ENCODE peak calls at places on chromosomes 2 and 18, in eight cellular contexts. N, U, X, W, F, S, T and L are unnamed samples.

GRCh38 chr2:30425326-30425725 is 21.7 kb upstream of the LCLAT1 start:
- DNase-seq in W (no peak), F (no peak), U (no peak), N (no peak), T (no peak), S (no peak), X (no peak), L (no peak)

GRCh38 chr2:42764901-42765300 is 966 bp upstream of the OXER1 start:
- DNase-seq in F (no peak), N (no peak), W (peak), T (no peak), U (no peak), X (no peak), S (no peak), L (no peak)

GRCh38 chr2:64937341-64938230 is 51.6 kb upstream of the SLC1A4 start:
- DNase-seq in U (peak), X (no peak), T (no peak), S (no peak), F (no peak), W (peak), N (no peak), L (no peak)

GRCh38 chr2:230895536-230896345 is 29.3 kb downstream of the GPR55 start:
- DNase-seq in S (no peak), F (no peak), N (no peak), T (peak), W (peak), U (peak), X (peak), L (no peak)

GRCh38 chr2:85174943-85175342 is 41.8 kb downstream of the TCF7L1 start:
- DNase-seq in W (no peak), S (no peak), T (no peak), U (no peak), N (no peak), X (no peak), F (no peak), L (no peak)

GRCh38 chr2:100978582-100979051 is 23.5 kb upstream of the RPL31 start:
- DNase-seq in W (peak), X (peak), U (peak), S (no peak), T (no peak), F (no peak), N (no peak), L (no peak)

GRCh38 chr2:196931555-196931954 is 5.0 kb upstream of the PGAP1 start:
- DNase-seq in N (no peak), U (no peak), F (no peak), T (no peak), S (no peak), W (no peak), X (no peak), L (no peak)

GRCh38 chr2:127508621-127509034 is 17.7 kb downstream of the IWS1 start:
- DNase-seq in X (peak), S (peak), T (peak), N (no peak), F (peak), W (peak), U (peak), L (peak)

GRCh38 chr2:109473006-109473380 is 140.8 kb downstream of the SEPTIN10 start:
- DNase-seq in T (no peak), U (no peak), X (no peak), W (no peak), F (no peak), S (no peak), N (no peak), L (peak)

GRCh38 chr2:79876430-79876829 is 363.6 kb downstream of the CTNNA2 start:
- DNase-seq in X (no peak), F (peak), U (no peak), T (no peak), N (no peak), W (no peak), S (peak), L (no peak)

GRCh38 chr2:122590524-122590923 is 835.1 kb downstream of the TSN start:
- DNase-seq in U (peak), W (no peak), S (no peak), T (no peak), F (no peak), X (no peak), N (no peak), L (no peak)

GRCh38 chr18:39455300-39455699 is 1889.7 kb upstream of the CELF4 start:
- DNase-seq in S (no peak), W (no peak), T (no peak), F (peak), U (no peak), N (no peak), X (no peak), L (peak)

GRCh38 chr18:10142056-10142455 is 228.2 kb downstream of the VAPA start:
- DNase-seq in X (no peak), F (no peak), T (no peak), W (no peak), U (no peak), N (no peak), S (no peak), L (no peak)

GRCh38 chr2:189096769-189097447 is 82.7 kb downstream of the COL5A2 start:
- DNase-seq in N (no peak), T (no peak), X (no peak), U (no peak), W (no peak), S (peak), F (peak), L (peak)

GRCh38 chr2:176652300-176653182 is 383.3 kb downstream of the MTX2 start:
- DNase-seq in W (peak), N (no peak), U (no peak), F (peak), T (peak), X (no peak), S (peak), L (no peak)

GRCh38 chr18:50638623-50639398 is 78.9 kb downstream of the MAPK4 start:
- DNase-seq in F (peak), S (no peak), W (no peak), N (no peak), U (no peak), T (no peak), X (no peak), L (no peak)

GRCh38 chr2:219228026-219228744 is 1.3 kb downstream of the ATG9A start:
- DNase-seq in S (no peak), T (no peak), F (no peak), W (no peak), N (no peak), X (no peak), U (no peak), L (no peak)

GRCh38 chr2:133777607-133778006 is 209.3 kb upstream of the NCKAP5 start:
- DNase-seq in S (no peak), W (no peak), N (no peak), T (no peak), X (no peak), U (no peak), F (no peak), L (peak)

GRCh38 chr2:43488737-43489136 is 107.1 kb downstream of the THADA start:
- DNase-seq in T (no peak), U (no peak), W (no peak), S (no peak), N (no peak), X (no peak), F (no peak), L (no peak)

GRCh38 chr2:241036397-241036963 is 38.1 kb downstream of the SNED1 start:
- DNase-seq in F (peak), X (peak), S (no peak), U (peak), T (peak), W (peak), N (peak), L (no peak)

GRCh38 chr2:108933691-108934117 is 55.3 kb downstream of the EDAR start:
- DNase-seq in U (peak), W (no peak), X (no peak), N (no peak), T (peak), S (no peak), F (peak), L (no peak)

GRCh38 chr2:226766352-226767055 is 33.1 kb downstream of the IRS1 start:
- DNase-seq in N (no peak), T (no peak), U (no peak), S (no peak), W (no peak), F (no peak), X (no peak), L (no peak)

GRCh38 chr2:63537306-63537705 is 51.0 kb downstream of the WDPCP start:
- DNase-seq in S (no peak), X (no peak), N (no peak), T (no peak), U (no peak), F (no peak), W (no peak), L (no peak)

GRCh38 chr2:203744091-203744490 is 37.7 kb downstream of the CD28 start:
- DNase-seq in X (no peak), N (no peak), W (no peak), U (no peak), S (no peak), F (no peak), T (no peak), L (no peak)

GRCh38 chr18:68024716-68025115 is 508.2 kb upstream of the DSEL start:
- DNase-seq in U (no peak), X (no peak), T (no peak), S (no peak), W (no peak), F (no peak), N (no peak), L (no peak)

GRCh38 chr2:133718688-133719201 is 150.5 kb upstream of the NCKAP5 start:
- DNase-seq in F (no peak), W (no peak), T (no peak), N (no peak), X (no peak), S (peak), U (no peak), L (peak)

GRCh38 chr2:236001854-236002253 is 166.3 kb downstream of the GBX2 start:
- DNase-seq in U (no peak), S (no peak), T (no peak), N (no peak), X (no peak), F (no peak), W (no peak), L (no peak)

GRCh38 chr2:99636432-99637034 is 146.7 kb upstream of the REV1 start:
- DNase-seq in S (no peak), F (no peak), X (peak), T (peak), U (no peak), N (no peak), W (no peak), L (no peak)

GRCh38 chr2:198961555-198961954 is 496.2 kb downstream of the SATB2 start:
- DNase-seq in N (no peak), W (no peak), U (no peak), F (no peak), T (no peak), S (no peak), X (no peak), L (no peak)

GRCh38 chr18:79439201-79440023 is 43.7 kb downstream of the NFATC1 start:
- DNase-seq in F (no peak), X (no peak), U (no peak), N (no peak), T (no peak), W (no peak), S (peak), L (no peak)

GRCh38 chr18:63102941-63103744 is 216.4 kb downstream of the BCL2 start:
- DNase-seq in X (no peak), S (no peak), N (no peak), T (no peak), W (no peak), U (no peak), F (no peak), L (no peak)

GRCh38 chr2:113848758-113849460 is 41.0 kb upstream of the ACTR3 start:
- DNase-seq in S (no peak), F (no peak), X (no peak), T (no peak), N (no peak), U (no peak), W (no peak), L (no peak)

GRCh38 chr2:160423141-160423540 is 70.5 kb downstream of the RBMS1 start:
- DNase-seq in W (no peak), T (no peak), N (no peak), X (no peak), U (no peak), S (no peak), F (no peak), L (no peak)

GRCh38 chr2:23423873-23424680 is 39.1 kb downstream of the KLHL29 start:
- DNase-seq in X (peak), T (no peak), U (no peak), S (no peak), N (no peak), F (no peak), W (no peak), L (no peak)

GRCh38 chr18:58659691-58660090 is 11.6 kb upstream of the MALT1 start:
- DNase-seq in N (no peak), F (no peak), T (no peak), W (no peak), U (no peak), S (no peak), X (no peak), L (no peak)

GRCh38 chr18:58662118-58662517 is 9.1 kb upstream of the MALT1 start:
- DNase-seq in T (no peak), X (no peak), S (no peak), N (no peak), W (no peak), U (no peak), F (no peak), L (no peak)

GRCh38 chr18:58660915-58661314 is 10.3 kb upstream of the MALT1 start:
- DNase-seq in T (no peak), U (no peak), F (no peak), W (no peak), N (no peak), X (no peak), S (no peak), L (no peak)

GRCh38 chr18:58657494-58657893 is 13.8 kb upstream of the MALT1 start:
- DNase-seq in X (no peak), T (no peak), S (no peak), W (no peak), N (no peak), U (no peak), F (no peak), L (no peak)

DNA sequence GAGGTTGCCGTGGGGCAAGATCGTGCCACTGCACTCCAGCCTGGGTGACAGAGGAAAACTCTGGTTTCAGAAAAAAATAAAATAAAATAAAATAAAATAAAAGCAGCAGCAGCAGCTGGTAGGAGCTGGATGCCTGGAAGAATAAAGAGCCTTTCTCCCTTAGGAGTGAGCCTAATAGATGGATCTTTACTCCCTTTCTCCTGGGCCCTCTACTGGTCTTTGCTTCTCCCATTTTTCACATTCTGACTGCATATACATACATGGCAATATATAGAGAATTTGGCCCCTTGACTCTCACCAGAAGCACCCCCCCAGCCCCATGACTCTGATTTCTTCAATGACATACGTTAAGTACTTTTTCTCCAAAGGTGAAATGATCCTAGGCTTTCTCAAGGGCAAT is 9.8 kb upstream of the MALT1 start:
- DNase-seq in T (no peak), X (no peak), U (no peak), S (no peak), W (no peak), F (peak), N (no peak), L (no peak)
- TF ChIP-seq CTCF in T (no peak), X (no peak), U (no peak), S (peak), W (no peak), F (peak), N (no peak), L (peak)

DNA sequence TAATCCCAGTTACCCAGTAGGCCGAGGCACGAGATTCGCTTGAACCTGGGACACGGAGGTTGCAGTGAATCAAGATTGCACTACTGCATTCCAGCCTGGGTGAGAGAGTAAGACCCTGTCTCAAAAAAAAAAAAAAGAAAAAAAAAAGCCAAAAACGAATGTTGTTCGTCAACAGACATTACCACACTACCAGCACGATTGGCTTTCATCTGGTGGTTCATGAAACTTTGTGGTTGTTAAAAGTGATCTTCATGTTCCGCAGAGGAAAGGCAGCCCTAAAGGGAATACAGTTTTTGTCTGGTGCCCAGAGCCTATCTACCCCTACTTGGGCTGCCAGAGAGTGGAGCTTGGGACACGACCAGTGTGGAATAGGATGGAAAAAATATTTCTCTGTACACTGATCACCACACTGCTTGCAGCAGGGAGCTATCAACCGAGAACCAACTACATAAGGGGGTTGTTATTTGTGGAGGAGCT is 13.6 kb upstream of the CXCR4 start:
- DNase-seq in U (no peak), F (no peak), N (peak), W (peak), X (no peak), S (no peak), T (no peak), L (no peak)
- H3K4me3 ChIP-seq in U (no peak), F (no peak), N (peak), W (no peak), X (no peak), S (no peak), T (no peak), L (no peak)

GRCh38 chr18:59149007-59149406 is 9.3 kb downstream of the SEC11C start:
- DNase-seq in N (no peak), W (no peak), F (no peak), T (no peak), X (no peak), S (no peak), U (no peak), L (no peak)

GRCh38 chr18:59155140-59155539 is 15.5 kb downstream of the SEC11C start:
- DNase-seq in W (no peak), S (peak), X (no peak), U (no peak), N (no peak), F (no peak), T (no peak), L (peak)

GRCh38 chr18:59148192-59148591 is 8.5 kb downstream of the SEC11C start:
- DNase-seq in U (no peak), S (no peak), N (no peak), F (no peak), X (no peak), W (no peak), T (no peak), L (no peak)

GRCh38 chr18:59149416-59149815 is 9.7 kb downstream of the SEC11C start:
- DNase-seq in U (no peak), S (no peak), F (no peak), W (no peak), N (no peak), T (no peak), X (no peak), L (no peak)

GRCh38 chr18:59150236-59150635 is 10.6 kb downstream of the SEC11C start:
- DNase-seq in W (no peak), N (no peak), X (no peak), T (no peak), S (no peak), F (no peak), U (no peak), L (no peak)
- TF ChIP-seq CTCF in W (no peak), N (no peak), X (no peak), T (no peak), S (no peak), F (no peak), U (no peak), L (no peak)

GRCh38 chr18:26086959-26087358 is 3.5 kb downstream of the SS18 start:
- DNase-seq in F (no peak), N (no peak), T (no peak), U (no peak), W (no peak), S (no peak), X (no peak), L (no peak)
- H3K4me3 ChIP-seq in F (no peak), N (no peak), T (no peak), U (no peak), W (no peak), S (no peak), X (no peak), L (no peak)

DNA sequence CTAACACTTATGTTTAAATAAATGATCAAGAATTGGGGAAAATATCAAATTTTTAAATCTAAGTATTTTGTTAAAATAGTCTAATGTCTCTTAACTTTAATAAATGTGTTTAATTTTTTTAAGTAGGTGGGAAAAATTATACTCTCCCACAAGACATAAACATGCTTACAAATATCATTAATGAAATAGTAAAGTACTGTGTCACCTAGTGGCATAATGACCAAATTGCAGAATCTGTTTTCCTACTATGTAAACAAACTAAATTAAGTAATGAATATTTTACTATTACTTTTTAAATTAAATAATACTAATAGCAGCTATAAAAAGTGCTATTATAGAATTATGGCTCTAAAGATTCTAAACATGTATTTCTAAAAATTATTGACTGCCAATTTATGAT is 52.0 kb upstream of the CHAC2 start:
- DNase-seq in S (peak), F (no peak), N (no peak), X (no peak), T (no peak), U (no peak), W (no peak), L (no peak)
- TF ChIP-seq CTCF in S (no peak), F (peak), N (no peak), X (no peak), T (peak), U (peak), W (peak), L (peak)

GRCh38 chr18:22858121-22858520 is 75.0 kb upstream of the RBBP8 start:
- DNase-seq in N (no peak), W (no peak), F (no peak), U (no peak), S (no peak), X (no peak), T (no peak), L (no peak)
- H3K4me3 ChIP-seq in N (no peak), W (no peak), F (no peak), U (no peak), S (no peak), X (no peak), T (no peak), L (no peak)

GRCh38 chr2:163644238-163644637 is 91.6 kb downstream of the FIGN start:
- DNase-seq in U (no peak), X (no peak), W (no peak), N (no peak), F (no peak), T (no peak), S (peak), L (no peak)
- TF ChIP-seq CTCF in U (no peak), X (no peak), W (no peak), N (no peak), F (no peak), T (no peak), S (peak), L (no peak)

DNA sequence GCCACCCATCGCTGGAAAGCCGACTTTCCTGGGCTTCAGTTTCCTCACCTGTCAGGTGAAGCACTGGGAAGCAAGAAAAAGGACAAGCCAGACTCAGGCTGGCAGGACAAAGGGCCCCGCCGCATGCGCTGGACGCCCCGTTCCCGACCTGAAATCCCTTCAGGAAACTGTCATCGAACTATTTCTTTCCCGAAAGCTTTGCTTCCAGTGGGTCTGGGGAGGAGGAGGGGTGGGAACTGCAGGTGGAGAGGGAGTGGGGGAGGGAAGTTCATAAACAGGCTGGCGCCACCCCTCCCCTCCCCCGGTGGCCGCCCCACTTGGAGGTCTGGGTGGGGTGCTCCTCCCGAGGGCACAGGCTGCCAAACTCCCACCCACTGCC is 102.2 kb downstream of the FOXI3 start:
- DNase-seq in S (no peak), F (no peak), X (no peak), T (no peak), W (no peak), U (peak), N (no peak), L (no peak)
- H3K4me3 ChIP-seq in S (no peak), F (peak), X (peak), T (peak), W (peak), U (peak), N (peak), L (peak)

GRCh38 chr2:105377871-105378270 is 21.0 kb downstream of the FHL2 start:
- DNase-seq in W (no peak), X (no peak), U (no peak), T (no peak), F (no peak), S (no peak), N (no peak), L (no peak)
- TF ChIP-seq CTCF in W (no peak), X (no peak), U (no peak), T (no peak), F (no peak), S (no peak), N (no peak), L (no peak)

GRCh38 chr2:53987336-53987921 is 16.6 kb upstream of the PSME4 start:
- DNase-seq in X (no peak), U (no peak), S (peak), T (no peak), N (no peak), F (no peak), W (no peak), L (no peak)
- H3K4me3 ChIP-seq in X (no peak), U (no peak), S (no peak), T (no peak), N (no peak), F (no peak), W (no peak), L (no peak)